ENCODE peak calls at places on chromosome 18, in seven cellular contexts. B is pancreas; T is A549; N is Peyer's patch; W is CD4-positive, alpha-beta memory T cell; G is CD8-positive, alpha-beta T cell; O is cardiac muscle cell. F is an unnamed sample. For H3K9me3, the result is how much of the 10 kb centered on the place peaks cover.

GRCh38 chr18:41850781-41851180 is 104.3 kb upstream of the PIK3C3 start:
- DNase-seq in O (no peak), B (no peak), T (no peak), G (no peak), W (no peak), N (no peak), F (no peak)

GRCh38 chr18:3816601-3817363 is 366.8 kb downstream of the TGIF1 start:
- DNase-seq in G (no peak), B (no peak), O (peak), T (peak), W (no peak), N (peak), F (peak)

GRCh38 chr18:58106674-58107058 is 62.6 kb downstream of the NEDD4L start:
- DNase-seq in T (no peak), W (no peak), B (no peak), O (no peak), N (no peak), G (no peak), F (no peak)

GRCh38 chr18:27017901-27018500 is 152.5 kb upstream of the AQP4 start:
- DNase-seq in O (peak), W (no peak), G (no peak), N (no peak), T (peak), B (no peak), F (no peak)

GRCh38 chr18:60905699-60906098 is 427.5 kb upstream of the CDH20 start:
- DNase-seq in O (peak), B (no peak), W (no peak), N (no peak), T (no peak), G (no peak), F (no peak)

GRCh38 chr18:45050712-45051639 is 370.3 kb downstream of the SETBP1 start:
- DNase-seq in B (no peak), W (no peak), O (peak), G (no peak), N (no peak), T (peak), F (no peak)

GRCh38 chr18:22523481-22523880 is 105.8 kb upstream of the CTAGE1 start:
- DNase-seq in N (no peak), B (no peak), W (no peak), O (no peak), G (no peak), T (no peak), F (no peak)

GRCh38 chr18:79970419-79971133 is 6.1 kb downstream of the HSBP1L1 start:
- DNase-seq in T (no peak), B (no peak), G (no peak), W (no peak), O (no peak), N (no peak), F (no peak)

GRCh38 chr18:60935046-60935445 is 398.2 kb upstream of the CDH20 start:
- DNase-seq in T (no peak), G (no peak), N (no peak), W (no peak), O (no peak), B (no peak), F (no peak)

GRCh38 chr18:23114171-23114881 is 21.0 kb upstream of the CABLES1 start:
- DNase-seq in T (no peak), B (no peak), N (no peak), O (no peak), G (no peak), W (no peak), F (peak)

GRCh38 chr18:46630160-46630559 is 26.9 kb downstream of the LOXHD1 start:
- DNase-seq in W (no peak), N (no peak), B (no peak), T (no peak), O (no peak), G (no peak), F (no peak)

GRCh38 chr18:66838340-66838987 is 234.6 kb upstream of the CDH19 start:
- DNase-seq in T (no peak), B (no peak), W (no peak), O (no peak), G (no peak), N (no peak), F (no peak)
- H3K9me3 ChIP-seq in T (under half), B (under half), W (under half), O (under half), G (under half), N (under half), F (under half)

GRCh38 chr18:31199190-31199769 is 36.6 kb upstream of the DSC1 start:
- DNase-seq in N (no peak), G (no peak), T (peak), O (no peak), W (no peak), B (no peak), F (no peak)
- H3K27ac ChIP-seq in N (no peak), G (no peak), T (no peak), O (no peak), W (no peak), B (no peak), F (no peak)

GRCh38 chr18:78363556-78363955 is 616.1 kb upstream of the SALL3 start:
- DNase-seq in B (no peak), N (no peak), T (no peak), O (no peak), W (no peak), G (no peak), F (no peak)

GRCh38 chr18:78362198-78362597 is 617.4 kb upstream of the SALL3 start:
- DNase-seq in O (no peak), W (no peak), N (no peak), B (no peak), T (no peak), G (no peak), F (no peak)

GRCh38 chr18:78364123-78364522 is 615.5 kb upstream of the SALL3 start:
- DNase-seq in B (no peak), N (no peak), O (no peak), W (no peak), G (no peak), T (no peak), F (no peak)
- H3K9me3 ChIP-seq in B (under half), N (under half), O (under half), W (under half), G (under half), T (under half), F (under half)

DNA sequence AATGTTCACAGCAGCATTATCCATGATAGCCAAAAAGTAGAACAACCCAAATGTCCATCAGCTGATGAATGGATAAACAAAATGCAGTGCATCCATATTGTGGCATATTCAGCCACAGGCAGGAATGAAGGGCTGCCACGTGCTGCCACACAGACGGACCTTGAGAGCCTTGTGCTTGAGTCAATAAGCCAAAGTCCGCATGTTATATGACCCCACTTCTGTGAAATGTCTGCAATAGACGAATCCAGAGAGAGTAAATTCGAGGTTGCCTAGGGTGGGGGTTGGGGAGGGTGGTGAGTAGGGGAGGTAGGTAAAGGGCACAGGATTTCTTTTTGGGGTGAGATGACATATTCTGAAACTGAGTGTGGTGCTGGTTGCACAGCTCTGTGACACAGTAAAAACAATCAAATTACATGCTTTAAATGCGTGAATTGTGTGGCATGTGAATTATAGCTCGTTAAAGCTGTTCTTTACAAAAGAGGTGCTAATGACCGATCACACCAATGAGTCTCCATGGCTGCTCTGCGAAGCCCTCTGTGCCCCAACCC is 38.9 kb upstream of the LDLRAD4 start:
- DNase-seq in N (peak), T (no peak), W (no peak), O (no peak), B (no peak), G (no peak), F (no peak)
- H3K27ac ChIP-seq in N (no peak), T (no peak), W (no peak), O (no peak), B (no peak), G (no peak), F (no peak)

GRCh38 chr18:48002933-48003365 is 72.5 kb upstream of the SMAD2 start:
- DNase-seq in B (peak), N (peak), O (peak), W (no peak), T (peak), G (no peak), F (peak)
- H3K9me3 ChIP-seq in B (under half), N (under half), O (under half), W (under half), T (under half), G (under half), F (under half)

DNA sequence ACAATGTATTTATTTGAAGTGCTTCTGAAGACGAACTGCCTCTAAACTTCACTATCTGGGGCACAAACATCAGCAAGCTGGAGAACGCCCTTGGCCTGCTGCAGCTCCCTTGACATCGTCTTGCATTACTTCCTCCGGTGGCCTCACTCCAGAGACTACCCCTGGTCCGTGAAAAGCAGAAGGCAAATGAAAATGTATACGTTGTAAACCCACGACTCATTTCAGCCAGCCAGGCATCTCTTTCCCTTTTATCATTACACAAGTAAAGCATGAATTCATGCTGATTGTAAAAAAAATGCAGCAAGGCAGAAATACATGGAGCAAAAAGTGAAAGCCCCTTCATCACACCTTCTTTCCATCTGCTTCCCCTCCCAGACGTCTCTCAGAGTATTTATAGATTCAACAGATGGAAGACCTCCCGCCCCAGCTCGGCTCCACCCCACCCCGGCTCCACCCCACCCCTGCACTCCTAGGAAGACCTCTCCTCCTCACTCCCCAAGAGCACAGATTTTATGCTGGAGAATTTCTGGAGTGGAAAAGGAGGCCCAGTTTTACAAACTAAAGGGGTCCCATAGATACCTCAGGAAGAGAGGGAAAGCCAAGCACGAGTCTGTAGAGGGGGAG is 41.6 kb upstream of the RALBP1 start:
- DNase-seq in N (no peak), W (no peak), T (no peak), G (no peak), O (no peak), B (no peak), F (no peak)
- H3K27ac ChIP-seq in N (no peak), W (no peak), T (no peak), G (no peak), O (peak), B (no peak), F (no peak)

GRCh38 chr18:8411492-8411891 is 197.7 kb upstream of the RAB12 start:
- DNase-seq in N (no peak), O (no peak), W (no peak), B (no peak), G (no peak), T (no peak), F (no peak)

GRCh38 chr18:8416212-8417019 is 192.8 kb upstream of the RAB12 start:
- DNase-seq in B (no peak), T (no peak), W (no peak), N (no peak), O (no peak), G (no peak), F (no peak)

GRCh38 chr18:8413189-8413588 is 196.0 kb upstream of the RAB12 start:
- DNase-seq in G (no peak), T (no peak), N (no peak), B (no peak), W (no peak), O (no peak), F (no peak)

GRCh38 chr18:8412117-8412516 is 197.1 kb upstream of the RAB12 start:
- DNase-seq in W (no peak), T (no peak), O (no peak), G (no peak), N (no peak), B (no peak), F (no peak)

GRCh38 chr18:8413751-8414150 is 195.5 kb upstream of the RAB12 start:
- DNase-seq in T (no peak), B (no peak), N (no peak), G (no peak), W (no peak), O (no peak), F (no peak)
- H3K9me3 ChIP-seq in T (under half), B (under half), N (under half), G (under half), W (under half), O (under half), F (under half)

GRCh38 chr18:47969851-47970250 is 39.4 kb upstream of the SMAD2 start:
- DNase-seq in T (no peak), N (no peak), W (no peak), O (peak), G (no peak), B (no peak), F (no peak)
- H3K27ac ChIP-seq in T (peak), N (no peak), W (no peak), O (no peak), G (no peak), B (no peak), F (no peak)